ENCODE peak calls at places on chromosomes 7 and 10, in ten cellular contexts. D, R, K, G, M, X, Y, H, I and Q are unnamed samples.

GRCh38 chr7:8310876-8311275 is 48.9 kb upstream of the ICA1 start:
- DNase-seq in M (no peak), K (no peak), G (no peak), X (no peak), H (no peak), I (no peak), D (no peak), Y (no peak), R (no peak), Q (no peak)

GRCh38 chr7:140403878-140404564 is at the start of gene RAB19:
- DNase-seq in D (no peak), H (peak; percentile 77), M (peak; percentile 83), X (no peak), I (no peak), Y (peak; percentile 16), G (peak; percentile 51), K (no peak), R (no peak), Q (no peak)

GRCh38 chr7:123749537-123749857 is 694 bp upstream of the WASL start:
- DNase-seq in I (no peak), G (no peak), K (peak; percentile 82), M (no peak), Y (peak; percentile 55), D (no peak), H (no peak), X (no peak), R (peak; percentile 67), Q (peak; percentile 88)

GRCh38 chr10:49594594-49594993 is 15.5 kb upstream of the SLC18A3 start:
- DNase-seq in I (peak; percentile 67), D (peak; percentile 36), X (no peak), R (peak; percentile 65), H (peak; percentile 42), K (peak; percentile 53), M (peak; percentile 51), Y (peak; percentile 37), G (no peak), Q (peak; percentile 18)

GRCh38 chr10:101704306-101704705 is 9.3 kb upstream of the FBXW4 start:
- DNase-seq in K (no peak), X (no peak), Y (no peak), H (no peak), M (no peak), I (no peak), D (no peak), G (no peak), R (no peak), Q (no peak)

GRCh38 chr10:71608863-71609768 is 110.5 kb downstream of the C10orf105 start:
- DNase-seq in G (peak; percentile 79), X (peak; percentile 86), D (peak; percentile 88), H (peak; percentile 80), R (peak; percentile 47), I (peak; percentile 93), K (peak; percentile 71), Y (peak; percentile 49), M (peak; percentile 78), Q (peak; percentile 78)

GRCh38 chr7:50379539-50379938 is 70.6 kb downstream of the FIGNL1 start:
- DNase-seq in Y (no peak), M (no peak), D (no peak), I (no peak), K (no peak), H (no peak), R (no peak), G (no peak), X (no peak), Q (no peak)

GRCh38 chr7:35849158-35849831 is 48.4 kb downstream of the SEPTIN7 start:
- DNase-seq in Y (no peak), I (no peak), R (peak; percentile 20), X (no peak), K (no peak), M (no peak), G (no peak), H (no peak), D (no peak), Q (no peak)

GRCh38 chr7:47211467-47212121 is 370.3 kb downstream of the TNS3 start:
- DNase-seq in K (no peak), I (no peak), M (no peak), X (no peak), Y (no peak), R (no peak), D (no peak), H (no peak), G (no peak), Q (no peak)

GRCh38 chr10:106942035-106942662 is 222.4 kb downstream of the SORCS1 start:
- DNase-seq in D (no peak), R (no peak), Y (no peak), G (no peak), K (peak; percentile 10), X (no peak), I (peak; percentile 65), M (peak; percentile 18), H (no peak), Q (no peak)

GRCh38 chr7:13110107-13110506 is 422.7 kb downstream of the ARL4A start:
- DNase-seq in M (no peak), H (no peak), R (no peak), I (no peak), X (no peak), G (no peak), D (no peak), K (no peak), Y (no peak), Q (no peak)

GRCh38 chr7:111855842-111856227 is 293.5 kb upstream of the IMMP2L start:
- DNase-seq in M (peak; percentile 25), K (peak; percentile 17), G (peak; percentile 43), Y (no peak), I (peak; percentile 48), X (no peak), H (no peak), D (no peak), R (peak; percentile 59), Q (no peak)

GRCh38 chr7:27198871-27199801 is 755 bp downstream of the HOXA13 start:
- DNase-seq in D (no peak), H (no peak), G (peak; percentile 21), Y (no peak), R (no peak), K (peak; percentile 57), X (peak; percentile 61), I (no peak), M (no peak), Q (no peak)
- H3K4me3 ChIP-seq in D (peak overlapping the region; percentile 20), H (peak overlapping the region; percentile 20), G (peak overlapping the region; percentile 81), Y (peak overlapping the region; percentile 64), R (no peak overlapping the region), K (peak overlapping the region; percentile 82), X (peak overlapping the region; percentile 55), I (no peak overlapping the region), M (no peak overlapping the region), Q (peak overlapping the region; percentile 15)

DNA sequence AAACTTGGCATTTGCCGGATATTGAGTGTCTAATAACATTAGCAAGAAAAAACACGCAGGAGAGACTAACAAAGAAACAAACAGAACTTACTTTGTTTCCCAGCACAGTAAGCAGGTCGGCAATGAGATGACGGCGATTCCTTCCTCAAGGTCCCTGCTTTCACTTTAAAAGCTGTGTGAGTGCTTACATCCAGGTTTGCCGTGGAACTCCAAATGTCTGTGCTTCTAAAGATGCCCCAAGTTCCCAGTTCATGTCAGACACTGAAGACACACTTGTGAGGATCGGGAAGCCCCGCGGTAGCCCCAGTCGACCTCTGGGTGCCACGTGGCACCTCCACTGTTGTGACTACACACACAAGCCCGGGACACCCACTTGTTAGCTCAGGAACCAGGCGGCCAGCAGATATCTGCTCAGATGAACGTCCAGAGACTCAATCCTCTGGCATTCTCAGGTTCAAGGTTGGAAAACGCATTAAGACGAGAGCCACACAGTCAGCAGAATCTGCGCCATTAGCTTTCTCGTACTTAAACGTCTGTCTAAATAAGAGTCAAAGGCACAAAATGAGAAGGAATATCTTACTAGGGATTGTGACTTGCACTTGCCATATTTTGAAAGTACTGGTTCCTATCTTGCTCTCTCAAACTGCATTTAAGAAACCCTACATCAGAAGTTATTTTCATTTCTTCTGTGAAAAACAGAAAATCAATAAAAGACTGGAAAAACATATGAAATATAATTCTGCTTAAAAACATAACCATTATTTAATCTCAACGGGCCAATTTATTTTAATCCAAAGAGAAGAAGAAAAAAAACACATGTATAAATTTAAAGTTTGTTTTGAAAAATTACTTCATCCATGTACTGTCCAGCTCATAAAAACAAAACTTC is 207.6 kb upstream of the KLF14 start:
- DNase-seq in Y (no peak), K (peak; percentile 80), I (peak; percentile 73), H (peak; percentile 67), X (no peak), M (peak; percentile 76), R (peak; percentile 84), G (peak; percentile 68), D (peak; percentile 70), Q (peak; percentile 88)
- TF ChIP-seq POLR2A in Y (no peak), K (no peak), I (no peak), H (no peak), X (no peak), M (no peak), R (peak; percentile 60), G (peak; percentile 52), D (peak; percentile 12), Q (no peak)

GRCh38 chr7:118169146-118169545 is 14.8 kb upstream of the LSM8 start:
- DNase-seq in Y (no peak), M (no peak), G (no peak), R (peak; percentile 41), K (peak; percentile 13), D (no peak), X (no peak), I (no peak), H (no peak), Q (no peak)
- TF ChIP-seq CTCF in Y (no peak), M (no peak), G (no peak), R (peak; percentile 11), K (no peak), D (no peak), X (no peak), I (no peak), H (no peak), Q (no peak)

GRCh38 chr7:24283559-24283899 is 461 bp upstream of the NPY start:
- DNase-seq in R (no peak), K (no peak), I (no peak), X (no peak), D (no peak), H (no peak), M (no peak), G (no peak), Y (no peak), Q (no peak)

GRCh38 chr7:24284699-24285506 is 913 bp downstream of the NPY start:
- DNase-seq in K (peak; percentile 11), H (no peak), R (no peak), X (no peak), M (no peak), D (no peak), G (no peak), Y (no peak), I (no peak), Q (no peak)

GRCh38 chr7:24279512-24279911 is 4.5 kb upstream of the NPY start:
- DNase-seq in X (no peak), M (no peak), H (no peak), G (no peak), I (no peak), D (no peak), Y (no peak), R (no peak), K (no peak), Q (no peak)

DNA sequence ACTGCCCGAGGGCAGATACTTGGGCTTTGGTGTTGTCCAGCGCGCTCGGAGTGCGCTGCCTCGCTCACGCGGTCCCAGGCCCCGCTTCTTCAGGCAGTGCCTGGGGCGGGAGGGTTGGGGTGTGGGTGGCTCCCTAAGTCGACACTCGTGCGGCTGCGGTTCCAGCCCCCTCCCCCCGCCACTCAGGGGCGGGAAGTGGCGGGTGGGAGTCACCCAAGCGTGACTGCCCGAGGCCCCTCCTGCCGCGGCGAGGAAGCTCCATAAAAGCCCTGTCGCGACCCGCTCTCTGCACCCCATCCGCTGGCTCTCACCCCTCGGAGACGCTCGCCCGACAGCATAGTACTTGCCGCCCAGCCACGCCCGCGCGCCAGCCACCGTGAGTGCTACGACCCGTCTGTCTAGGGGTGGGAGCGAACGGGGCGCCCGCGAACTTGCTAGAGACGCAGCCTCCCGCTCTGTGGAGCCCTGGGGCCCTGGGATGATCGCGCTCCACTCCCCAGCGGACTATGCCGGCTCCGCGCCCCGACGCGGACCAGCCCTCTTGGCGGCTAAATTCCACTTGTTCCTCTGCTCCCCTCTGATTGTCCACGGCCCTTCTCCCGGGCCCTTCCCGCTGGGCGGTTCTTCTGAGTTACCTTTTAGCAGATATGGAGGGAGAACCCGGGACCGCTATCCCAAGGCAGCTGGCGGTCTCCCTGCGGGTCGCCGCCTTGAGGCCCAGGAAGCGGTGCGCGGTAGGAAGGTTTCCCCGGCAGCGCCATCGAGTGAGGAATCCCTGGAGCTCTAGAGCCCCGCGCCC is at the start of gene NPY:
- DNase-seq in R (no peak), Y (no peak), G (no peak), K (no peak), I (no peak), X (no peak), D (no peak), H (no peak), M (no peak), Q (no peak)
- H3K4me3 ChIP-seq in R (no peak within 1 kb of the TSS), Y (no peak within 1 kb of the TSS), G (peak within 1 kb of the TSS; percentile 28), K (peak within 1 kb of the TSS; percentile 38), I (peak within 1 kb of the TSS; percentile 25), X (peak within 1 kb of the TSS; percentile 20), D (no peak within 1 kb of the TSS), H (no peak within 1 kb of the TSS), M (no peak within 1 kb of the TSS), Q (no peak within 1 kb of the TSS)